ENCODE peak calls at places on chromosomes 2 and 18, in eight cellular contexts. One of them, this sample, is unnamed.

GRCh38 chr2:42542871-42543270 is 25.6 kb upstream of the MTA3 start:
- DNase-seq in adrenal gland: no peak
- DNase-seq in AG09319: no peak
- DNase-seq in H9: no peak
- DNase-seq in activated T-helper 1 cell treated with anti-CD3 and anti-CD28 coated beads, Interleukin-2, amount 50 U/mL, for 16 hours: no peak
- DNase-seq in epithelial cell of esophagus: no peak
- DNase-seq in stimulated activated naive CD4-positive, alpha-beta T cell treated with Interleukin-2 at 50 U/mL for 16 hours: no peak
- DNase-seq in stimulated activated CD4-positive, alpha-beta T cell treated with anti-CD3 and anti-CD28 coated beads, Interleukin-2, amount 100 ng/mL, for 24 hours: no peak
- DNase-seq in this sample: no peak

GRCh38 chr2:150080115-150080514 is 407.4 kb downstream of the RND3 start:
- DNase-seq in adrenal gland: no peak
- DNase-seq in AG09319: no peak
- DNase-seq in H9: no peak
- DNase-seq in activated T-helper 1 cell treated with anti-CD3 and anti-CD28 coated beads, Interleukin-2, amount 50 U/mL, for 16 hours: no peak
- DNase-seq in epithelial cell of esophagus: no peak
- DNase-seq in stimulated activated naive CD4-positive, alpha-beta T cell treated with Interleukin-2 at 50 U/mL for 16 hours: no peak
- DNase-seq in stimulated activated CD4-positive, alpha-beta T cell treated with anti-CD3 and anti-CD28 coated beads, Interleukin-2, amount 100 ng/mL, for 24 hours: no peak
- DNase-seq in this sample: no peak

GRCh38 chr2:215929602-215930335 is 83.6 kb downstream of the MREG start:
- DNase-seq in adrenal gland: no peak
- DNase-seq in AG09319: no peak
- DNase-seq in H9: no peak
- DNase-seq in activated T-helper 1 cell treated with anti-CD3 and anti-CD28 coated beads, Interleukin-2, amount 50 U/mL, for 16 hours: no peak
- DNase-seq in epithelial cell of esophagus: peak; percentile 51
- DNase-seq in stimulated activated naive CD4-positive, alpha-beta T cell treated with Interleukin-2 at 50 U/mL for 16 hours: no peak
- DNase-seq in stimulated activated CD4-positive, alpha-beta T cell treated with anti-CD3 and anti-CD28 coated beads, Interleukin-2, amount 100 ng/mL, for 24 hours: no peak
- DNase-seq in this sample: no peak

GRCh38 chr2:218030409-218031195 is 27.8 kb upstream of the TNS1 start:
- DNase-seq in adrenal gland: no peak
- DNase-seq in AG09319: no peak
- DNase-seq in H9: no peak
- DNase-seq in activated T-helper 1 cell treated with anti-CD3 and anti-CD28 coated beads, Interleukin-2, amount 50 U/mL, for 16 hours: no peak
- DNase-seq in epithelial cell of esophagus: no peak
- DNase-seq in stimulated activated naive CD4-positive, alpha-beta T cell treated with Interleukin-2 at 50 U/mL for 16 hours: no peak
- DNase-seq in stimulated activated CD4-positive, alpha-beta T cell treated with anti-CD3 and anti-CD28 coated beads, Interleukin-2, amount 100 ng/mL, for 24 hours: no peak
- DNase-seq in this sample: no peak

GRCh38 chr2:216478151-216478550 is 20.5 kb upstream of the RPL37A start:
- DNase-seq in adrenal gland: peak; percentile 20
- DNase-seq in AG09319: no peak
- DNase-seq in H9: no peak
- DNase-seq in activated T-helper 1 cell treated with anti-CD3 and anti-CD28 coated beads, Interleukin-2, amount 50 U/mL, for 16 hours: no peak
- DNase-seq in epithelial cell of esophagus: peak; percentile 89
- DNase-seq in stimulated activated naive CD4-positive, alpha-beta T cell treated with Interleukin-2 at 50 U/mL for 16 hours: no peak
- DNase-seq in stimulated activated CD4-positive, alpha-beta T cell treated with anti-CD3 and anti-CD28 coated beads, Interleukin-2, amount 100 ng/mL, for 24 hours: no peak
- DNase-seq in this sample: no peak

GRCh38 chr2:199851886-199852285 is 894 bp upstream of the FTCDNL1 start:
- DNase-seq in adrenal gland: no peak
- DNase-seq in AG09319: no peak
- DNase-seq in H9: no peak
- DNase-seq in activated T-helper 1 cell treated with anti-CD3 and anti-CD28 coated beads, Interleukin-2, amount 50 U/mL, for 16 hours: no peak
- DNase-seq in epithelial cell of esophagus: no peak
- DNase-seq in stimulated activated naive CD4-positive, alpha-beta T cell treated with Interleukin-2 at 50 U/mL for 16 hours: no peak
- DNase-seq in stimulated activated CD4-positive, alpha-beta T cell treated with anti-CD3 and anti-CD28 coated beads, Interleukin-2, amount 100 ng/mL, for 24 hours: no peak
- DNase-seq in this sample: no peak

GRCh38 chr2:1631292-1632005 is 112.9 kb downstream of the PXDN start:
- DNase-seq in adrenal gland: no peak
- DNase-seq in AG09319: no peak
- DNase-seq in H9: no peak
- DNase-seq in activated T-helper 1 cell treated with anti-CD3 and anti-CD28 coated beads, Interleukin-2, amount 50 U/mL, for 16 hours: no peak
- DNase-seq in epithelial cell of esophagus: no peak
- DNase-seq in stimulated activated naive CD4-positive, alpha-beta T cell treated with Interleukin-2 at 50 U/mL for 16 hours: no peak
- DNase-seq in stimulated activated CD4-positive, alpha-beta T cell treated with anti-CD3 and anti-CD28 coated beads, Interleukin-2, amount 100 ng/mL, for 24 hours: no peak
- DNase-seq in this sample: no peak

GRCh38 chr2:88190808-88191721 is 20.9 kb downstream of the THNSL2 start:
- DNase-seq in adrenal gland: peak; percentile 31
- DNase-seq in AG09319: no peak
- DNase-seq in H9: peak; percentile 82
- DNase-seq in activated T-helper 1 cell treated with anti-CD3 and anti-CD28 coated beads, Interleukin-2, amount 50 U/mL, for 16 hours: no peak
- DNase-seq in epithelial cell of esophagus: peak; percentile 52
- DNase-seq in stimulated activated naive CD4-positive, alpha-beta T cell treated with Interleukin-2 at 50 U/mL for 16 hours: no peak
- DNase-seq in stimulated activated CD4-positive, alpha-beta T cell treated with anti-CD3 and anti-CD28 coated beads, Interleukin-2, amount 100 ng/mL, for 24 hours: no peak
- DNase-seq in this sample: peak; percentile 13

GRCh38 chr2:229205704-229206103 is 65.4 kb downstream of the PID1 start:
- DNase-seq in adrenal gland: no peak
- DNase-seq in AG09319: no peak
- DNase-seq in H9: no peak
- DNase-seq in activated T-helper 1 cell treated with anti-CD3 and anti-CD28 coated beads, Interleukin-2, amount 50 U/mL, for 16 hours: no peak
- DNase-seq in epithelial cell of esophagus: no peak
- DNase-seq in stimulated activated naive CD4-positive, alpha-beta T cell treated with Interleukin-2 at 50 U/mL for 16 hours: no peak
- DNase-seq in stimulated activated CD4-positive, alpha-beta T cell treated with anti-CD3 and anti-CD28 coated beads, Interleukin-2, amount 100 ng/mL, for 24 hours: no peak
- DNase-seq in this sample: no peak

GRCh38 chr18:45820144-45820745 is 5.2 kb upstream of the SIGLEC15 start:
- DNase-seq in adrenal gland: no peak
- DNase-seq in AG09319: no peak
- DNase-seq in H9: no peak
- DNase-seq in activated T-helper 1 cell treated with anti-CD3 and anti-CD28 coated beads, Interleukin-2, amount 50 U/mL, for 16 hours: no peak
- DNase-seq in epithelial cell of esophagus: no peak
- DNase-seq in stimulated activated naive CD4-positive, alpha-beta T cell treated with Interleukin-2 at 50 U/mL for 16 hours: no peak
- DNase-seq in stimulated activated CD4-positive, alpha-beta T cell treated with anti-CD3 and anti-CD28 coated beads, Interleukin-2, amount 100 ng/mL, for 24 hours: no peak
- DNase-seq in this sample: no peak

GRCh38 chr2:150449856-150450255 is 37.6 kb downstream of the RND3 start:
- DNase-seq in adrenal gland: no peak
- DNase-seq in AG09319: no peak
- DNase-seq in H9: no peak
- DNase-seq in activated T-helper 1 cell treated with anti-CD3 and anti-CD28 coated beads, Interleukin-2, amount 50 U/mL, for 16 hours: no peak
- DNase-seq in epithelial cell of esophagus: peak; percentile 88
- DNase-seq in stimulated activated naive CD4-positive, alpha-beta T cell treated with Interleukin-2 at 50 U/mL for 16 hours: no peak
- DNase-seq in stimulated activated CD4-positive, alpha-beta T cell treated with anti-CD3 and anti-CD28 coated beads, Interleukin-2, amount 100 ng/mL, for 24 hours: no peak
- DNase-seq in this sample: no peak

GRCh38 chr2:210222607-210223006 is 2.6 kb downstream of the ACADL start:
- DNase-seq in adrenal gland: no peak
- DNase-seq in AG09319: no peak
- DNase-seq in H9: no peak
- DNase-seq in activated T-helper 1 cell treated with anti-CD3 and anti-CD28 coated beads, Interleukin-2, amount 50 U/mL, for 16 hours: no peak
- DNase-seq in epithelial cell of esophagus: no peak
- DNase-seq in stimulated activated naive CD4-positive, alpha-beta T cell treated with Interleukin-2 at 50 U/mL for 16 hours: no peak
- DNase-seq in stimulated activated CD4-positive, alpha-beta T cell treated with anti-CD3 and anti-CD28 coated beads, Interleukin-2, amount 100 ng/mL, for 24 hours: no peak
- DNase-seq in this sample: no peak

GRCh38 chr2:58137221-58137620 is 90.6 kb downstream of the VRK2 start:
- DNase-seq in adrenal gland: no peak
- DNase-seq in AG09319: peak; percentile 15
- DNase-seq in H9: no peak
- DNase-seq in activated T-helper 1 cell treated with anti-CD3 and anti-CD28 coated beads, Interleukin-2, amount 50 U/mL, for 16 hours: no peak
- DNase-seq in epithelial cell of esophagus: peak; percentile 60
- DNase-seq in stimulated activated naive CD4-positive, alpha-beta T cell treated with Interleukin-2 at 50 U/mL for 16 hours: no peak
- DNase-seq in stimulated activated CD4-positive, alpha-beta T cell treated with anti-CD3 and anti-CD28 coated beads, Interleukin-2, amount 100 ng/mL, for 24 hours: no peak
- DNase-seq in this sample: no peak

GRCh38 chr2:144801766-144802165 is 281.8 kb upstream of the ZEB2 start:
- DNase-seq in adrenal gland: no peak
- DNase-seq in AG09319: no peak
- DNase-seq in H9: no peak
- DNase-seq in activated T-helper 1 cell treated with anti-CD3 and anti-CD28 coated beads, Interleukin-2, amount 50 U/mL, for 16 hours: no peak
- DNase-seq in epithelial cell of esophagus: peak; percentile 65
- DNase-seq in stimulated activated naive CD4-positive, alpha-beta T cell treated with Interleukin-2 at 50 U/mL for 16 hours: no peak
- DNase-seq in stimulated activated CD4-positive, alpha-beta T cell treated with anti-CD3 and anti-CD28 coated beads, Interleukin-2, amount 100 ng/mL, for 24 hours: no peak
- DNase-seq in this sample: no peak

GRCh38 chr2:152615177-152615576 is 102.1 kb downstream of the PRPF40A start:
- DNase-seq in adrenal gland: no peak
- DNase-seq in AG09319: no peak
- DNase-seq in H9: no peak
- DNase-seq in activated T-helper 1 cell treated with anti-CD3 and anti-CD28 coated beads, Interleukin-2, amount 50 U/mL, for 16 hours: no peak
- DNase-seq in epithelial cell of esophagus: peak; percentile 18
- DNase-seq in stimulated activated naive CD4-positive, alpha-beta T cell treated with Interleukin-2 at 50 U/mL for 16 hours: no peak
- DNase-seq in stimulated activated CD4-positive, alpha-beta T cell treated with anti-CD3 and anti-CD28 coated beads, Interleukin-2, amount 100 ng/mL, for 24 hours: no peak
- DNase-seq in this sample: no peak

GRCh38 chr2:12442627-12442928 is 274.2 kb upstream of the TRIB2 start:
- DNase-seq in adrenal gland: no peak
- DNase-seq in AG09319: no peak
- DNase-seq in H9: no peak
- DNase-seq in activated T-helper 1 cell treated with anti-CD3 and anti-CD28 coated beads, Interleukin-2, amount 50 U/mL, for 16 hours: no peak
- DNase-seq in epithelial cell of esophagus: peak; percentile 17
- DNase-seq in stimulated activated naive CD4-positive, alpha-beta T cell treated with Interleukin-2 at 50 U/mL for 16 hours: no peak
- DNase-seq in stimulated activated CD4-positive, alpha-beta T cell treated with anti-CD3 and anti-CD28 coated beads, Interleukin-2, amount 100 ng/mL, for 24 hours: no peak
- DNase-seq in this sample: no peak

GRCh38 chr2:55862673-55863390 is 60.8 kb downstream of the EFEMP1 start:
- DNase-seq in adrenal gland: peak; percentile 71
- DNase-seq in AG09319: peak; percentile 98
- DNase-seq in H9: no peak
- DNase-seq in activated T-helper 1 cell treated with anti-CD3 and anti-CD28 coated beads, Interleukin-2, amount 50 U/mL, for 16 hours: no peak
- DNase-seq in epithelial cell of esophagus: peak; percentile 99
- DNase-seq in stimulated activated naive CD4-positive, alpha-beta T cell treated with Interleukin-2 at 50 U/mL for 16 hours: no peak
- DNase-seq in stimulated activated CD4-positive, alpha-beta T cell treated with anti-CD3 and anti-CD28 coated beads, Interleukin-2, amount 100 ng/mL, for 24 hours: no peak
- DNase-seq in this sample: no peak

GRCh38 chr2:10347559-10347941 is 44.8 kb downstream of the HPCAL1 start:
- DNase-seq in adrenal gland: no peak
- DNase-seq in AG09319: no peak
- DNase-seq in H9: no peak
- DNase-seq in activated T-helper 1 cell treated with anti-CD3 and anti-CD28 coated beads, Interleukin-2, amount 50 U/mL, for 16 hours: no peak
- DNase-seq in epithelial cell of esophagus: no peak
- DNase-seq in stimulated activated naive CD4-positive, alpha-beta T cell treated with Interleukin-2 at 50 U/mL for 16 hours: no peak
- DNase-seq in stimulated activated CD4-positive, alpha-beta T cell treated with anti-CD3 and anti-CD28 coated beads, Interleukin-2, amount 100 ng/mL, for 24 hours: no peak
- DNase-seq in this sample: no peak

GRCh38 chr2:179842498-179843153 is 18.8 kb downstream of the ZNF385B start:
- DNase-seq in adrenal gland: peak; percentile 17
- DNase-seq in AG09319: no peak
- DNase-seq in H9: peak; percentile 59
- DNase-seq in activated T-helper 1 cell treated with anti-CD3 and anti-CD28 coated beads, Interleukin-2, amount 50 U/mL, for 16 hours: no peak
- DNase-seq in epithelial cell of esophagus: no peak
- DNase-seq in stimulated activated naive CD4-positive, alpha-beta T cell treated with Interleukin-2 at 50 U/mL for 16 hours: no peak
- DNase-seq in stimulated activated CD4-positive, alpha-beta T cell treated with anti-CD3 and anti-CD28 coated beads, Interleukin-2, amount 100 ng/mL, for 24 hours: no peak
- DNase-seq in this sample: no peak

GRCh38 chr18:22467760-22468553 is 50.2 kb upstream of the CTAGE1 start:
- DNase-seq in adrenal gland: peak; percentile 85
- DNase-seq in AG09319: peak; percentile 91
- DNase-seq in H9: no peak
- DNase-seq in activated T-helper 1 cell treated with anti-CD3 and anti-CD28 coated beads, Interleukin-2, amount 50 U/mL, for 16 hours: no peak
- DNase-seq in epithelial cell of esophagus: peak; percentile 99
- DNase-seq in stimulated activated naive CD4-positive, alpha-beta T cell treated with Interleukin-2 at 50 U/mL for 16 hours: no peak
- DNase-seq in stimulated activated CD4-positive, alpha-beta T cell treated with anti-CD3 and anti-CD28 coated beads, Interleukin-2, amount 100 ng/mL, for 24 hours: no peak
- DNase-seq in this sample: no peak

GRCh38 chr2:203739351-203739750 is 32.9 kb downstream of the CD28 start:
- DNase-seq in adrenal gland: no peak
- DNase-seq in AG09319: no peak
- DNase-seq in H9: no peak
- DNase-seq in activated T-helper 1 cell treated with anti-CD3 and anti-CD28 coated beads, Interleukin-2, amount 50 U/mL, for 16 hours: no peak
- DNase-seq in epithelial cell of esophagus: no peak
- DNase-seq in stimulated activated naive CD4-positive, alpha-beta T cell treated with Interleukin-2 at 50 U/mL for 16 hours: peak; percentile 29
- DNase-seq in stimulated activated CD4-positive, alpha-beta T cell treated with anti-CD3 and anti-CD28 coated beads, Interleukin-2, amount 100 ng/mL, for 24 hours: no peak
- DNase-seq in this sample: no peak

GRCh38 chr2:99729104-99729503 is 239.3 kb upstream of the REV1 start:
- DNase-seq in adrenal gland: no peak
- DNase-seq in AG09319: peak; percentile 59
- DNase-seq in H9: no peak
- DNase-seq in activated T-helper 1 cell treated with anti-CD3 and anti-CD28 coated beads, Interleukin-2, amount 50 U/mL, for 16 hours: no peak
- DNase-seq in epithelial cell of esophagus: no peak
- DNase-seq in stimulated activated naive CD4-positive, alpha-beta T cell treated with Interleukin-2 at 50 U/mL for 16 hours: no peak
- DNase-seq in stimulated activated CD4-positive, alpha-beta T cell treated with anti-CD3 and anti-CD28 coated beads, Interleukin-2, amount 100 ng/mL, for 24 hours: no peak
- DNase-seq in this sample: no peak

GRCh38 chr2:101771226-101771906 is 73.9 kb downstream of the MAP4K4 start:
- DNase-seq in adrenal gland: no peak
- DNase-seq in AG09319: no peak
- DNase-seq in H9: no peak
- DNase-seq in activated T-helper 1 cell treated with anti-CD3 and anti-CD28 coated beads, Interleukin-2, amount 50 U/mL, for 16 hours: no peak
- DNase-seq in epithelial cell of esophagus: no peak
- DNase-seq in stimulated activated naive CD4-positive, alpha-beta T cell treated with Interleukin-2 at 50 U/mL for 16 hours: no peak
- DNase-seq in stimulated activated CD4-positive, alpha-beta T cell treated with anti-CD3 and anti-CD28 coated beads, Interleukin-2, amount 100 ng/mL, for 24 hours: no peak
- DNase-seq in this sample: no peak

GRCh38 chr2:158904126-158904525 is 64.3 kb upstream of the TANC1 start:
- DNase-seq in adrenal gland: no peak
- DNase-seq in AG09319: no peak
- DNase-seq in H9: no peak
- DNase-seq in activated T-helper 1 cell treated with anti-CD3 and anti-CD28 coated beads, Interleukin-2, amount 50 U/mL, for 16 hours: no peak
- DNase-seq in epithelial cell of esophagus: no peak
- DNase-seq in stimulated activated naive CD4-positive, alpha-beta T cell treated with Interleukin-2 at 50 U/mL for 16 hours: no peak
- DNase-seq in stimulated activated CD4-positive, alpha-beta T cell treated with anti-CD3 and anti-CD28 coated beads, Interleukin-2, amount 100 ng/mL, for 24 hours: no peak
- DNase-seq in this sample: no peak

GRCh38 chr2:148876589-148877402 is 1.8 kb downstream of the KIF5C start:
- DNase-seq in adrenal gland: peak; percentile 72
- DNase-seq in AG09319: no peak
- DNase-seq in H9: peak; percentile 92
- DNase-seq in activated T-helper 1 cell treated with anti-CD3 and anti-CD28 coated beads, Interleukin-2, amount 50 U/mL, for 16 hours: no peak
- DNase-seq in epithelial cell of esophagus: no peak
- DNase-seq in stimulated activated naive CD4-positive, alpha-beta T cell treated with Interleukin-2 at 50 U/mL for 16 hours: peak; percentile 39
- DNase-seq in stimulated activated CD4-positive, alpha-beta T cell treated with anti-CD3 and anti-CD28 coated beads, Interleukin-2, amount 100 ng/mL, for 24 hours: peak; percentile 40
- DNase-seq in this sample: peak; percentile 33

GRCh38 chr2:120236791-120237190 is 13.6 kb upstream of the TMEM185B start:
- DNase-seq in adrenal gland: no peak
- DNase-seq in AG09319: no peak
- DNase-seq in H9: no peak
- DNase-seq in activated T-helper 1 cell treated with anti-CD3 and anti-CD28 coated beads, Interleukin-2, amount 50 U/mL, for 16 hours: no peak
- DNase-seq in epithelial cell of esophagus: no peak
- DNase-seq in stimulated activated naive CD4-positive, alpha-beta T cell treated with Interleukin-2 at 50 U/mL for 16 hours: no peak
- DNase-seq in stimulated activated CD4-positive, alpha-beta T cell treated with anti-CD3 and anti-CD28 coated beads, Interleukin-2, amount 100 ng/mL, for 24 hours: no peak
- DNase-seq in this sample: no peak

GRCh38 chr2:189253841-189254240 is 74.3 kb upstream of the COL5A2 start:
- DNase-seq in adrenal gland: no peak
- DNase-seq in AG09319: no peak
- DNase-seq in H9: no peak
- DNase-seq in activated T-helper 1 cell treated with anti-CD3 and anti-CD28 coated beads, Interleukin-2, amount 50 U/mL, for 16 hours: no peak
- DNase-seq in epithelial cell of esophagus: peak; percentile 34
- DNase-seq in stimulated activated naive CD4-positive, alpha-beta T cell treated with Interleukin-2 at 50 U/mL for 16 hours: no peak
- DNase-seq in stimulated activated CD4-positive, alpha-beta T cell treated with anti-CD3 and anti-CD28 coated beads, Interleukin-2, amount 100 ng/mL, for 24 hours: no peak
- DNase-seq in this sample: no peak

GRCh38 chr2:213202006-213202405 is 50.6 kb upstream of the IKZF2 start:
- DNase-seq in adrenal gland: peak; percentile 8
- DNase-seq in AG09319: no peak
- DNase-seq in H9: no peak
- DNase-seq in activated T-helper 1 cell treated with anti-CD3 and anti-CD28 coated beads, Interleukin-2, amount 50 U/mL, for 16 hours: no peak
- DNase-seq in epithelial cell of esophagus: no peak
- DNase-seq in stimulated activated naive CD4-positive, alpha-beta T cell treated with Interleukin-2 at 50 U/mL for 16 hours: no peak
- DNase-seq in stimulated activated CD4-positive, alpha-beta T cell treated with anti-CD3 and anti-CD28 coated beads, Interleukin-2, amount 100 ng/mL, for 24 hours: no peak
- DNase-seq in this sample: no peak

GRCh38 chr2:2743164-2743571 is 412.1 kb upstream of the MYT1L start:
- DNase-seq in adrenal gland: peak; percentile 81
- DNase-seq in AG09319: no peak
- DNase-seq in H9: no peak
- DNase-seq in activated T-helper 1 cell treated with anti-CD3 and anti-CD28 coated beads, Interleukin-2, amount 50 U/mL, for 16 hours: no peak
- DNase-seq in epithelial cell of esophagus: peak; percentile 91
- DNase-seq in stimulated activated naive CD4-positive, alpha-beta T cell treated with Interleukin-2 at 50 U/mL for 16 hours: no peak
- DNase-seq in stimulated activated CD4-positive, alpha-beta T cell treated with anti-CD3 and anti-CD28 coated beads, Interleukin-2, amount 100 ng/mL, for 24 hours: no peak
- DNase-seq in this sample: peak; percentile 77

GRCh38 chr2:65737452-65738011 is 305.1 kb upstream of the SPRED2 start:
- DNase-seq in adrenal gland: no peak
- DNase-seq in AG09319: no peak
- DNase-seq in H9: no peak
- DNase-seq in activated T-helper 1 cell treated with anti-CD3 and anti-CD28 coated beads, Interleukin-2, amount 50 U/mL, for 16 hours: no peak
- DNase-seq in epithelial cell of esophagus: peak; percentile 79
- DNase-seq in stimulated activated naive CD4-positive, alpha-beta T cell treated with Interleukin-2 at 50 U/mL for 16 hours: no peak
- DNase-seq in stimulated activated CD4-positive, alpha-beta T cell treated with anti-CD3 and anti-CD28 coated beads, Interleukin-2, amount 100 ng/mL, for 24 hours: no peak
- DNase-seq in this sample: no peak

GRCh38 chr2:167626301-167626700 is 621.1 kb downstream of the STK39 start:
- DNase-seq in adrenal gland: no peak
- DNase-seq in AG09319: no peak
- DNase-seq in H9: no peak
- DNase-seq in activated T-helper 1 cell treated with anti-CD3 and anti-CD28 coated beads, Interleukin-2, amount 50 U/mL, for 16 hours: no peak
- DNase-seq in epithelial cell of esophagus: no peak
- DNase-seq in stimulated activated naive CD4-positive, alpha-beta T cell treated with Interleukin-2 at 50 U/mL for 16 hours: no peak
- DNase-seq in stimulated activated CD4-positive, alpha-beta T cell treated with anti-CD3 and anti-CD28 coated beads, Interleukin-2, amount 100 ng/mL, for 24 hours: no peak
- DNase-seq in this sample: no peak

GRCh38 chr2:46428911-46429436 is 50.4 kb upstream of the TMEM247 start:
- DNase-seq in adrenal gland: no peak
- DNase-seq in AG09319: no peak
- DNase-seq in H9: no peak
- DNase-seq in activated T-helper 1 cell treated with anti-CD3 and anti-CD28 coated beads, Interleukin-2, amount 50 U/mL, for 16 hours: no peak
- DNase-seq in epithelial cell of esophagus: no peak
- DNase-seq in stimulated activated naive CD4-positive, alpha-beta T cell treated with Interleukin-2 at 50 U/mL for 16 hours: no peak
- DNase-seq in stimulated activated CD4-positive, alpha-beta T cell treated with anti-CD3 and anti-CD28 coated beads, Interleukin-2, amount 100 ng/mL, for 24 hours: no peak
- DNase-seq in this sample: no peak

GRCh38 chr18:48310353-48310752 is 98.8 kb downstream of the ZBTB7C start:
- DNase-seq in adrenal gland: no peak
- DNase-seq in AG09319: no peak
- DNase-seq in H9: no peak
- DNase-seq in activated T-helper 1 cell treated with anti-CD3 and anti-CD28 coated beads, Interleukin-2, amount 50 U/mL, for 16 hours: no peak
- DNase-seq in epithelial cell of esophagus: no peak
- DNase-seq in stimulated activated naive CD4-positive, alpha-beta T cell treated with Interleukin-2 at 50 U/mL for 16 hours: no peak
- DNase-seq in stimulated activated CD4-positive, alpha-beta T cell treated with anti-CD3 and anti-CD28 coated beads, Interleukin-2, amount 100 ng/mL, for 24 hours: no peak
- DNase-seq in this sample: no peak

GRCh38 chr2:109142416-109143210 is 13.6 kb downstream of the SH3RF3 start:
- DNase-seq in adrenal gland: no peak
- DNase-seq in AG09319: no peak
- DNase-seq in H9: no peak
- DNase-seq in activated T-helper 1 cell treated with anti-CD3 and anti-CD28 coated beads, Interleukin-2, amount 50 U/mL, for 16 hours: no peak
- DNase-seq in epithelial cell of esophagus: no peak
- DNase-seq in stimulated activated naive CD4-positive, alpha-beta T cell treated with Interleukin-2 at 50 U/mL for 16 hours: no peak
- DNase-seq in stimulated activated CD4-positive, alpha-beta T cell treated with anti-CD3 and anti-CD28 coated beads, Interleukin-2, amount 100 ng/mL, for 24 hours: no peak
- DNase-seq in this sample: no peak

This sample was measured in substantia nigra.